ENCODE peak calls at places on chromosomes 5 and 9, in seven cellular contexts. One of them, this sample, is unnamed.
A peak's percentile ranks its signal among the peaks of the same experiment; 100 is the strongest.

GRCh38 chr5:58787982-58788381 is 205.1 kb downstream of the RAB3C start:
- DNase-seq in fibroblast of mammary gland: no peak
- DNase-seq in AML-193: no peak
- DNase-seq in activated T-helper 9 cell treated with anti-CD3 and anti-CD28 coated beads, Interleukin-2, amount 50 U/mL, for 16 hours: no peak
- DNase-seq in stimulated activated CD4-positive, alpha-beta T cell treated with anti-CD3 and anti-CD28 coated beads, Interleukin-4, amount 100 ng/mL, for 4 hours: no peak
- DNase-seq in mucosa of descending colon: no peak
- DNase-seq in hypothalamus: no peak
- DNase-seq in this sample: no peak

GRCh38 chr5:143404416-143405062 is 1.1 kb upstream of the NR3C1 start:
- DNase-seq in mucosa of descending colon: peak; percentile 88
- DNase-seq in fibroblast of mammary gland: peak; percentile 94
- DNase-seq in stimulated activated CD4-positive, alpha-beta T cell treated with anti-CD3 and anti-CD28 coated beads, Interleukin-4, amount 100 ng/mL, for 4 hours: peak; percentile 70
- DNase-seq in activated T-helper 9 cell treated with anti-CD3 and anti-CD28 coated beads, Interleukin-2, amount 50 U/mL, for 16 hours: peak; percentile 60
- DNase-seq in AML-193: peak; percentile 71
- DNase-seq in hypothalamus: peak; percentile 45
- DNase-seq in this sample: peak; percentile 37

GRCh38 chr9:96022445-96023031 is 147.0 kb downstream of the ERCC6L2 start:
- DNase-seq in AML-193: no peak
- DNase-seq in mucosa of descending colon: no peak
- DNase-seq in activated T-helper 9 cell treated with anti-CD3 and anti-CD28 coated beads, Interleukin-2, amount 50 U/mL, for 16 hours: no peak
- DNase-seq in fibroblast of mammary gland: no peak
- DNase-seq in stimulated activated CD4-positive, alpha-beta T cell treated with anti-CD3 and anti-CD28 coated beads, Interleukin-4, amount 100 ng/mL, for 4 hours: no peak
- DNase-seq in hypothalamus: peak; percentile 22
- DNase-seq in this sample: no peak

GRCh38 chr5:159156839-159157238 is 52.5 kb downstream of the RNF145 start:
- DNase-seq in fibroblast of mammary gland: peak; percentile 83
- DNase-seq in stimulated activated CD4-positive, alpha-beta T cell treated with anti-CD3 and anti-CD28 coated beads, Interleukin-4, amount 100 ng/mL, for 4 hours: no peak
- DNase-seq in hypothalamus: peak; percentile 11
- DNase-seq in mucosa of descending colon: no peak
- DNase-seq in activated T-helper 9 cell treated with anti-CD3 and anti-CD28 coated beads, Interleukin-2, amount 50 U/mL, for 16 hours: no peak
- DNase-seq in AML-193: peak; percentile 43
- DNase-seq in this sample: peak; percentile 88

GRCh38 chr9:109889456-109889855 is 109.5 kb downstream of the PALM2AKAP2 start:
- DNase-seq in AML-193: no peak
- DNase-seq in stimulated activated CD4-positive, alpha-beta T cell treated with anti-CD3 and anti-CD28 coated beads, Interleukin-4, amount 100 ng/mL, for 4 hours: no peak
- DNase-seq in fibroblast of mammary gland: no peak
- DNase-seq in mucosa of descending colon: no peak
- DNase-seq in activated T-helper 9 cell treated with anti-CD3 and anti-CD28 coated beads, Interleukin-2, amount 50 U/mL, for 16 hours: no peak
- DNase-seq in hypothalamus: no peak
- DNase-seq in this sample: no peak

GRCh38 chr9:38200431-38200830 is 131.4 kb upstream of the SHB start:
- DNase-seq in AML-193: no peak
- DNase-seq in mucosa of descending colon: no peak
- DNase-seq in hypothalamus: no peak
- DNase-seq in fibroblast of mammary gland: no peak
- DNase-seq in stimulated activated CD4-positive, alpha-beta T cell treated with anti-CD3 and anti-CD28 coated beads, Interleukin-4, amount 100 ng/mL, for 4 hours: no peak
- DNase-seq in activated T-helper 9 cell treated with anti-CD3 and anti-CD28 coated beads, Interleukin-2, amount 50 U/mL, for 16 hours: no peak
- DNase-seq in this sample: no peak

GRCh38 chr5:96816991-96817390 is 9.2 kb upstream of the ERAP1 start:
- DNase-seq in mucosa of descending colon: no peak
- DNase-seq in AML-193: no peak
- DNase-seq in fibroblast of mammary gland: no peak
- DNase-seq in stimulated activated CD4-positive, alpha-beta T cell treated with anti-CD3 and anti-CD28 coated beads, Interleukin-4, amount 100 ng/mL, for 4 hours: no peak
- DNase-seq in activated T-helper 9 cell treated with anti-CD3 and anti-CD28 coated beads, Interleukin-2, amount 50 U/mL, for 16 hours: no peak
- DNase-seq in hypothalamus: no peak
- DNase-seq in this sample: no peak

GRCh38 chr9:38254151-38254550 is 138.4 kb upstream of the ALDH1B1 start:
- DNase-seq in fibroblast of mammary gland: no peak
- DNase-seq in activated T-helper 9 cell treated with anti-CD3 and anti-CD28 coated beads, Interleukin-2, amount 50 U/mL, for 16 hours: no peak
- DNase-seq in mucosa of descending colon: no peak
- DNase-seq in hypothalamus: no peak
- DNase-seq in stimulated activated CD4-positive, alpha-beta T cell treated with anti-CD3 and anti-CD28 coated beads, Interleukin-4, amount 100 ng/mL, for 4 hours: no peak
- DNase-seq in AML-193: no peak
- DNase-seq in this sample: no peak

GRCh38 chr9:123300554-123300953 is 32.2 kb upstream of the STRBP start:
- DNase-seq in hypothalamus: no peak
- DNase-seq in AML-193: no peak
- DNase-seq in stimulated activated CD4-positive, alpha-beta T cell treated with anti-CD3 and anti-CD28 coated beads, Interleukin-4, amount 100 ng/mL, for 4 hours: no peak
- DNase-seq in fibroblast of mammary gland: no peak
- DNase-seq in activated T-helper 9 cell treated with anti-CD3 and anti-CD28 coated beads, Interleukin-2, amount 50 U/mL, for 16 hours: no peak
- DNase-seq in mucosa of descending colon: no peak
- DNase-seq in this sample: no peak

GRCh38 chr9:130262061-130262745 is 3.4 kb upstream of the HMCN2 start:
- DNase-seq in activated T-helper 9 cell treated with anti-CD3 and anti-CD28 coated beads, Interleukin-2, amount 50 U/mL, for 16 hours: no peak
- DNase-seq in mucosa of descending colon: no peak
- DNase-seq in fibroblast of mammary gland: no peak
- DNase-seq in hypothalamus: no peak
- DNase-seq in stimulated activated CD4-positive, alpha-beta T cell treated with anti-CD3 and anti-CD28 coated beads, Interleukin-4, amount 100 ng/mL, for 4 hours: no peak
- DNase-seq in AML-193: no peak
- DNase-seq in this sample: no peak

GRCh38 chr9:93897075-93897970 is 57.8 kb downstream of the BARX1 start:
- DNase-seq in AML-193: no peak
- DNase-seq in activated T-helper 9 cell treated with anti-CD3 and anti-CD28 coated beads, Interleukin-2, amount 50 U/mL, for 16 hours: no peak
- DNase-seq in fibroblast of mammary gland: no peak
- DNase-seq in hypothalamus: no peak
- DNase-seq in mucosa of descending colon: peak; percentile 15
- DNase-seq in stimulated activated CD4-positive, alpha-beta T cell treated with anti-CD3 and anti-CD28 coated beads, Interleukin-4, amount 100 ng/mL, for 4 hours: no peak
- DNase-seq in this sample: no peak

GRCh38 chr9:75892168-75892901 is 1.9 kb downstream of the PCSK5 start:
- DNase-seq in mucosa of descending colon: peak; percentile 68
- DNase-seq in hypothalamus: no peak
- DNase-seq in fibroblast of mammary gland: peak; percentile 12
- DNase-seq in AML-193: no peak
- DNase-seq in activated T-helper 9 cell treated with anti-CD3 and anti-CD28 coated beads, Interleukin-2, amount 50 U/mL, for 16 hours: no peak
- DNase-seq in stimulated activated CD4-positive, alpha-beta T cell treated with anti-CD3 and anti-CD28 coated beads, Interleukin-4, amount 100 ng/mL, for 4 hours: peak; percentile 17
- DNase-seq in this sample: peak; percentile 5

GRCh38 chr9:83299094-83299493 is 236.2 kb upstream of the RASEF start:
- DNase-seq in hypothalamus: no peak
- DNase-seq in mucosa of descending colon: no peak
- DNase-seq in activated T-helper 9 cell treated with anti-CD3 and anti-CD28 coated beads, Interleukin-2, amount 50 U/mL, for 16 hours: no peak
- DNase-seq in fibroblast of mammary gland: no peak
- DNase-seq in stimulated activated CD4-positive, alpha-beta T cell treated with anti-CD3 and anti-CD28 coated beads, Interleukin-4, amount 100 ng/mL, for 4 hours: no peak
- DNase-seq in AML-193: no peak
- DNase-seq in this sample: peak; percentile 2

GRCh38 chr9:36485647-36486453 is 85.8 kb upstream of the RNF38 start:
- DNase-seq in hypothalamus: no peak
- DNase-seq in mucosa of descending colon: no peak
- DNase-seq in activated T-helper 9 cell treated with anti-CD3 and anti-CD28 coated beads, Interleukin-2, amount 50 U/mL, for 16 hours: no peak
- DNase-seq in fibroblast of mammary gland: peak; percentile 28
- DNase-seq in stimulated activated CD4-positive, alpha-beta T cell treated with anti-CD3 and anti-CD28 coated beads, Interleukin-4, amount 100 ng/mL, for 4 hours: no peak
- DNase-seq in AML-193: no peak
- DNase-seq in this sample: peak; percentile 37

GRCh38 chr5:140312067-140312790 is 9.3 kb upstream of the PFDN1 start:
- DNase-seq in stimulated activated CD4-positive, alpha-beta T cell treated with anti-CD3 and anti-CD28 coated beads, Interleukin-4, amount 100 ng/mL, for 4 hours: no peak
- DNase-seq in fibroblast of mammary gland: peak; percentile 99
- DNase-seq in hypothalamus: no peak
- DNase-seq in mucosa of descending colon: no peak
- DNase-seq in AML-193: peak; percentile 71
- DNase-seq in activated T-helper 9 cell treated with anti-CD3 and anti-CD28 coated beads, Interleukin-2, amount 50 U/mL, for 16 hours: no peak
- DNase-seq in this sample: peak; percentile 99

GRCh38 chr9:109745335-109746283 is 34.4 kb upstream of the PALM2AKAP2 start:
- DNase-seq in hypothalamus: no peak
- DNase-seq in AML-193: no peak
- DNase-seq in fibroblast of mammary gland: peak; percentile 76
- DNase-seq in activated T-helper 9 cell treated with anti-CD3 and anti-CD28 coated beads, Interleukin-2, amount 50 U/mL, for 16 hours: no peak
- DNase-seq in mucosa of descending colon: no peak
- DNase-seq in stimulated activated CD4-positive, alpha-beta T cell treated with anti-CD3 and anti-CD28 coated beads, Interleukin-4, amount 100 ng/mL, for 4 hours: no peak
- DNase-seq in this sample: no peak

GRCh38 chr5:155794801-155795200 is 532.2 kb upstream of the SGCD start:
- DNase-seq in stimulated activated CD4-positive, alpha-beta T cell treated with anti-CD3 and anti-CD28 coated beads, Interleukin-4, amount 100 ng/mL, for 4 hours: no peak
- DNase-seq in AML-193: no peak
- DNase-seq in activated T-helper 9 cell treated with anti-CD3 and anti-CD28 coated beads, Interleukin-2, amount 50 U/mL, for 16 hours: no peak
- DNase-seq in hypothalamus: no peak
- DNase-seq in fibroblast of mammary gland: peak; percentile 11
- DNase-seq in mucosa of descending colon: no peak
- DNase-seq in this sample: no peak

GRCh38 chr9:115775669-115776068 is 377.9 kb upstream of the PAPPA start:
- DNase-seq in AML-193: no peak
- DNase-seq in fibroblast of mammary gland: peak; percentile 50
- DNase-seq in activated T-helper 9 cell treated with anti-CD3 and anti-CD28 coated beads, Interleukin-2, amount 50 U/mL, for 16 hours: no peak
- DNase-seq in hypothalamus: no peak
- DNase-seq in mucosa of descending colon: no peak
- DNase-seq in stimulated activated CD4-positive, alpha-beta T cell treated with anti-CD3 and anti-CD28 coated beads, Interleukin-4, amount 100 ng/mL, for 4 hours: no peak
- DNase-seq in this sample: no peak

GRCh38 chr5:23216345-23216744 is 291.1 kb upstream of the PRDM9 start:
- DNase-seq in hypothalamus: no peak
- DNase-seq in activated T-helper 9 cell treated with anti-CD3 and anti-CD28 coated beads, Interleukin-2, amount 50 U/mL, for 16 hours: no peak
- DNase-seq in stimulated activated CD4-positive, alpha-beta T cell treated with anti-CD3 and anti-CD28 coated beads, Interleukin-4, amount 100 ng/mL, for 4 hours: no peak
- DNase-seq in AML-193: no peak
- DNase-seq in mucosa of descending colon: no peak
- DNase-seq in fibroblast of mammary gland: no peak
- DNase-seq in this sample: no peak